ENCODE peak calls at places on chromosomes 7 and 10, in eight cellular contexts. R is HCT116, L is transverse colon, E is suprapubic skin, N is spleen, T is Panc1, P is H1, I is sigmoid colon. W is an unnamed sample.

GRCh38 chr7:156778201-156778600 is 114.8 kb downstream of the LMBR1 start:
- DNase-seq in L (no peak), R (no peak), N (no peak), P (no peak), I (no peak), E (no peak), T (no peak), W (no peak)

GRCh38 chr10:70903262-70903921 is 15.0 kb upstream of the PCBD1 start:
- DNase-seq in R (no peak), I (peak), P (no peak), N (peak), L (peak), T (no peak), E (peak), W (no peak)

GRCh38 chr7:139623518-139623917 is 100.0 kb downstream of the CLEC2L start:
- DNase-seq in P (no peak), R (no peak), N (no peak), T (no peak), E (no peak), L (no peak), I (no peak), W (no peak)

GRCh38 chr7:1823376-1824150 is 153.5 kb downstream of the ELFN1 start:
- DNase-seq in E (peak), N (peak), R (no peak), P (no peak), T (no peak), L (no peak), I (peak), W (no peak)

GRCh38 chr10:15433850-15434537 is 62.9 kb upstream of the FAM171A1 start:
- DNase-seq in P (no peak), R (peak), E (no peak), T (no peak), L (no peak), I (no peak), N (no peak), W (no peak)

GRCh38 chr10:101032637-101033201 is 1.7 kb downstream of the SFXN3 start:
- DNase-seq in R (peak), L (no peak), I (peak), P (no peak), E (peak), T (no peak), N (no peak), W (no peak)

GRCh38 chr10:24251547-24251946 is 42.6 kb downstream of the KIAA1217 start:
- DNase-seq in R (no peak), T (no peak), I (no peak), N (no peak), L (no peak), E (no peak), P (peak), W (no peak)

GRCh38 chr7:116305485-116306408 is 95.4 kb downstream of the TES start:
- DNase-seq in P (no peak), E (no peak), N (no peak), T (no peak), I (no peak), R (no peak), L (no peak), W (no peak)

GRCh38 chr10:31578181-31578852 is 259.3 kb downstream of the ZEB1 start:
- DNase-seq in P (no peak), T (no peak), N (no peak), E (no peak), R (no peak), L (no peak), I (no peak), W (no peak)

GRCh38 chr7:128830231-128831177 is at the start of gene FLNC:
- DNase-seq in P (no peak), T (no peak), E (peak), R (no peak), N (peak), I (peak), L (peak), W (no peak)

GRCh38 chr7:17934094-17934493 is 6.2 kb downstream of the SNX13 start:
- DNase-seq in P (no peak), E (no peak), T (no peak), R (no peak), I (no peak), N (no peak), L (no peak), W (no peak)

GRCh38 chr7:101783381-101784181 is 33.8 kb upstream of the CUX1 start:
- DNase-seq in N (no peak), P (no peak), I (no peak), L (no peak), T (no peak), R (no peak), E (no peak), W (no peak)

GRCh38 chr7:139763330-139763729 is 14.5 kb downstream of the HIPK2 start:
- DNase-seq in R (no peak), L (no peak), E (no peak), I (no peak), P (no peak), N (no peak), T (no peak), W (no peak)

GRCh38 chr7:127391591-127392181 is 822 bp downstream of the ZNF800 start:
- DNase-seq in N (peak), P (no peak), T (no peak), E (peak), I (no peak), R (no peak), L (peak), W (no peak)

GRCh38 chr10:28737096-28737495 is 59.8 kb downstream of the BAMBI start:
- DNase-seq in P (no peak), T (no peak), I (no peak), N (no peak), L (no peak), R (no peak), E (no peak), W (no peak)

GRCh38 chr10:72285972-72286521 is 12.3 kb downstream of the DDIT4 start:
- DNase-seq in N (no peak), I (no peak), R (no peak), T (no peak), E (no peak), P (no peak), L (no peak), W (no peak)

GRCh38 chr10:30984563-30985328 is 46.9 kb downstream of the ZNF438 start:
- DNase-seq in T (no peak), R (no peak), P (no peak), E (no peak), N (no peak), L (no peak), I (no peak), W (no peak)

GRCh38 chr10:7090529-7090928 is 320.3 kb downstream of the SFMBT2 start:
- DNase-seq in N (no peak), R (no peak), I (peak), P (no peak), L (no peak), E (no peak), T (no peak), W (no peak)

GRCh38 chr10:86684305-86684704 is 16.0 kb downstream of the LDB3 start:
- DNase-seq in E (no peak), R (no peak), N (no peak), T (no peak), I (peak), L (peak), P (no peak), W (no peak)

GRCh38 chr10:23968296-23968695 is 240.6 kb upstream of the KIAA1217 start:
- DNase-seq in T (no peak), L (no peak), N (no peak), I (no peak), P (no peak), E (no peak), R (no peak), W (no peak)

GRCh38 chr7:6306471-6306870 is 34.0 kb upstream of the CYTH3 start:
- DNase-seq in R (peak), E (no peak), N (no peak), T (peak), I (no peak), P (no peak), L (no peak), W (no peak)

DNA sequence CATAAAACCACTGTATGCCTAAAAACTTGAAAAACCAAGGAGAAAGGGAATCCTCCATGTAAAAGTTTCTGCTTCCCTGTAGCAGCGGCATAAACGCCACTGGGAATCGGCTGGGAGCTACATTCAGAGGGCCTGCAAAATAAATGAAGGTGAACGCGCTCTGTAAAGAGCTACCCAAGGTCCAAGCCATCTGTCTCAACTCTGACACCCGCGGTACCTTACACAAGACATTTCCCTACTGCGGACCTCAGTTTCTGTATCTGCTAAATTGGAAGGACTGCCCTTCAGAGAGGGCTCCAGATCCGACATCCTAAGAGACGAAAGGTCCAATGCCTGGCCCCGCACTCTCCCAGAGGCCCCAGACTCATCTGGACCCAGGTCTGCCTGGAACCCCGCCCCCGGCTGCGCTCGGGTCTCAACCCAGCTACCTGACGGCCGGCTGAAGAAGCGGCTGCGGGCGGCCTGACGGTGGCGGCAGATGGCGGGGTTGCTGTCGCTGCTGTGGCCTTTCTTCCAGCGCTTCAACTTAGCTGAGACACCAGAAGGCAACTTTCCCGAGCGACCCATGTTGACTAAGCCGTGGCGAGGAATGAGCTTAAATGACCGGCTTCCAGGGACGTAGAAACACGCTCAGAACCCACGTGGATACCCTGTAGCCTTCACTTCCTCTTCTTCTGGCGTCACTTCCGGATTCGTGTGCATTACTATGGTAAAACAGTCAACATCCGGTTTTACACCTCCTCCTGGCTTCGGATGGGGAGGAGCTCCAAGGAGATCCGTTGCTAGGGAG is at the start of gene RRP12:
- DNase-seq in I (peak), T (peak), E (peak), N (peak), R (peak), P (peak), L (peak), W (no peak)
- TF ChIP-seq POLR2AphosphoS5 in I (no peak), T (peak), E (peak), N (peak), R (peak), P (peak), L (peak), W (peak)

GRCh38 chr7:7335215-7335614 is 152.9 kb downstream of the C1GALT1 start:
- DNase-seq in E (no peak), R (no peak), L (no peak), I (no peak), P (no peak), T (no peak), N (no peak), W (no peak)

GRCh38 chr7:7335909-7336308 is 153.6 kb downstream of the C1GALT1 start:
- DNase-seq in R (no peak), I (no peak), N (no peak), E (no peak), T (no peak), L (no peak), P (no peak), W (no peak)

GRCh38 chr7:7331523-7331922 is 149.2 kb downstream of the C1GALT1 start:
- DNase-seq in L (no peak), R (no peak), T (no peak), E (no peak), P (no peak), I (no peak), N (no peak), W (no peak)

GRCh38 chr7:7330997-7331396 is 148.7 kb downstream of the C1GALT1 start:
- DNase-seq in I (no peak), L (no peak), P (no peak), T (no peak), E (no peak), N (no peak), R (no peak), W (no peak)

DNA sequence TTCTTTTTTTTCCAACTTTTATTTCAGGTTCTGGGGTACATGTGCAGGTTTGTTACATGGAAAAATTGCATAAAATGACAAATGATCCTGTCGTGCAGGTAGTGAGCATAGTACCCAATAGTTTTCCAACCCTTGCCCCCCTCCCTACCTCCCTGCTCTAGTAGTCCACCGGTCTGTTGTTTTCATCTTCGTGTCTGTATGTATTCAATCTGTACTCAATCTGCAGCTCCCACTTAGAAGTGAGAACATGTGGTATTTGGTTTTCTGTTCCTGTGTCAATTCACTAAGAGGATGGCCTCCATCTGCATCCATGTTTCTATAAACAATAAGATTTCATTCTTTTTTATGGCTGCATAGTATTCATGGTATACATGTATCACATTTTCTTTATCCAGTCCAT is 151.3 kb downstream of the C1GALT1 start:
- DNase-seq in I (no peak), P (no peak), E (no peak), T (no peak), N (no peak), R (no peak), L (no peak), W (no peak)
- H3K27ac ChIP-seq in I (no peak), P (no peak), E (no peak), T (no peak), N (no peak), R (no peak), L (no peak), W (no peak)

GRCh38 chr7:95545007-95545615 is 51.2 kb downstream of the PDK4 start:
- DNase-seq in R (peak), T (peak), L (peak), E (no peak), I (peak), P (no peak), N (no peak), W (no peak)
- TF ChIP-seq POLR2AphosphoS5 in R (no peak), T (no peak), L (no peak), E (no peak), I (no peak), P (no peak), N (peak), W (peak)

DNA sequence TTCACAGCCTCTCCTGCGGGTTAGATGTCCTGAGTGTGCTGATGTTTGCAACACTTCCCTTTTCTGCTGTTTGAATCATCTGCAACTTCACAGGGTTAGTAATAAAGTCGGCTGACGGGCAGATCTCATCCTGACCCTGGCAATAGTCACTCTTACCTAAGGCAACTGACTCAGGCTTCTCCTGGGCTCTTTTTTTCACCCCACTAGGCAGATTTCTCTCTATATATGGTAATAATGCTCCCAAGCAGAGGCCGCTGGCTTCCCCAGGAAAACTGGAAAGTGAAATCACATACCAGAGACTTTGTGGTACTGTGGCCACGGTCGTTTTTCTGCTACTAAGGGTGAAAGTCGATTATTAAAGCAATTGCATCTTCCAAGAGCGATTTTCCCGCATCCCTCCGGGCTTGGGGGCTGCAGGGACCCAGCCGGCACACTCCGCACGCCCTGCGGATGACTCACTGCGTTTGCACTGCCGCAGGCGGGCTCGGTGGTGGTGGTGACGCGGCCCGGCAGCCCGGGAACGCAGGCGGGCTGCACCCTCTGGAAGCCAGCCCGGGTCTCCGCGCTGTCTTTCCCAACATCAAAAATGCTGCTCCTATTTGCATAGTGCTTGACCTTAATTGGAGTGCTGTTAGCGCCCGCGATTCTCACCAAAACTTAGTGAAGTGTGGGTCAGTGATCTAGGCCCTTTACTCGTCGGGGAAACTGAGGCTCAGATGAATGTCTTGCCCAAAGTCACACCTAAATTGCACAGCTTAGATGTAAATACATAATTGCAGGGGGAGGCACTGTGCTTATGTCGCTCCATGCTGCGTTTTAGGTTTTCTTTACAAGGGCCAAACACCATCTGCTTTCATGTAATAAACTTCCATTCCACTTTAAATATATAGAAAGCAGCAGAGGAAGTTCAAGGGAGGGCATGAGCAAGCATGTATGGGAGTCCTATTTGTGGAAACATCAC is 47.6 kb upstream of the ITGB1 start:
- DNase-seq in T (peak), I (peak), L (peak), E (peak), R (peak), P (peak), N (peak), W (no peak)
- H3K27ac ChIP-seq in T (peak), I (peak), L (peak), E (peak), R (peak), P (no peak), N (peak), W (peak)

DNA sequence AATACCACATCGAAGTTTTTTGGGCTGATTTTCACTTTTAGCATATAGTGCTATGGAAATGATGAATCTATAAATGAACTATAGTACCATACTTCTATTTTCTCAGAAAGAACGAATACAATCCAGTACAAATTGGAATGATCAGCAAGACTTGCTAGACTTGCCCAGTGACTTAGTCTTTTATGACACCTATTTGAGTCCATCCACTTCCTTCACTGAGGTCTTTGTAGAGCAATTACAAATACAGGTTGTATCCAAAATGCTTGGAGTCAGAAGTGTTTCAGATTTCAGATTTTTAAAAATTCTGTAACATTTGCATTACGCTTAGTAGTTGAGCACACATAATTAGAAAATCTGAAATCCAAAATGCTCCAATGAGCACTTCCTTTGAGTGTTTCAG is 104.3 kb downstream of the NRBF2 start:
- DNase-seq in L (no peak), R (peak), E (no peak), N (no peak), P (no peak), I (no peak), T (no peak), W (no peak)
- TF ChIP-seq POLR2AphosphoS5 in L (no peak), R (no peak), E (no peak), N (no peak), P (no peak), I (no peak), T (no peak), W (no peak)

DNA sequence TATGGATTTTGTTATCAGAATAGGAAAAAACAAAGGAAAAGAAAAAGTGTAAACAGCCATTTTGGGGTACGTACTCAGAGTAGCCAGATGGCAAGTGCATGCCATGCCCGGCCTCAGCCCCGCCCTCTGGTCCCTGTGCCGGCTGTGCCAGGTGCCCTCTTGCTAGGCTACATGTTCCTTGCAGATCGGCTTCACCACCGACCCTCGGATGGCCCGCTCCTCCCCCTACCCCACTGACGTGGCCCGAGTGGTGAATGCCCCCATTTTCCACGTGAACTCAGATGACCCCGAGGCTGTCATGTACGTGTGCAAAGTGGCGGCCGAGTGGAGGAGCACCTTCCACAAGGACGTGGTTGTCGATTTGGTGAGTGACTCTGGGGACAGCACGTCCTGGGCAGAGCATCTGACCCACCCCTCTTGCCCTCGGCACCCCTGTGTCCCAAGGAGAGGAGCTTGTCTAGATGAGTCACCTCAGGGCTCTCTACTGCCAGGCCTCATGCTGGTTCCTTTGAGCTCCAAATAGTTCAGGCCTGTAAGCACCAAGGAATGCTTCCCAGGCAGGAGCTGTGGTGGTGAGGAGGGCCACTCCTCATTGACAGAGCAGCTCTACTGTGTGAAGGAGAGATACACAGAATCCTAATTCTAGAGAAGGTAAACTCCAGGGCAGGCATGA is 54.9 kb upstream of the ZMIZ2 start:
- DNase-seq in P (no peak), N (no peak), R (peak), T (no peak), E (peak), L (no peak), I (peak), W (no peak)
- H3K27ac ChIP-seq in P (peak), N (no peak), R (peak), T (no peak), E (no peak), L (no peak), I (no peak), W (no peak)

DNA sequence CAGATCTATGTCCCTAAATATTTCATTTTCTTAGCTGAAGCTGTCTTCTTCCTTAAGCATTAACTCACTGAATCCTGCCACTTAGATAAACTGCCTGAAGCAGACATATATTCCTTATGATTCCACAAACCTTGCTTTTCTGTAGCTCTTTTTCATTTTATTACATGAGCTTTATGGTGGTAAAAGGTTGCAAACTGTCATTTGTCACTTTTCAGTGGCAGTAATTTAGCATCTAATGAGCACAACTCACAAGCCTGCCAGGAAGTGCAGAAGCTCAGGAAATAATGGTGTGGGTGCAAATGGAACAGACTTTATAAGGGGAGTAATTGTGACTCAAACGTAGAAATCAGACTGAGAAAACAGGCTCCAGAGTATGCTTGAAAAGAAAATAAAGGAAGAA is 217.2 kb downstream of the XPNPEP1 start:
- DNase-seq in N (no peak), R (no peak), P (no peak), E (no peak), T (no peak), L (no peak), I (no peak), W (no peak)
- TF ChIP-seq POLR2AphosphoS5 in N (no peak), R (no peak), P (no peak), E (no peak), T (no peak), L (no peak), I (no peak), W (no peak)